ENCODE peak calls at places on chromosomes 13 and 19, in six cellular contexts. One of them, this sample, is unnamed.
A peak's percentile ranks its signal among the peaks of the same experiment; 100 is the strongest.

GRCh38 chr19:35818445-35818844 is 5.8 kb upstream of the PRODH2 start:
- DNase-seq in left lung: no peak
- DNase-seq in cardiac muscle cell: no peak
- DNase-seq in NB4: no peak
- DNase-seq in cardiac fibroblast: no peak
- DNase-seq in uterus: no peak
- DNase-seq in this sample: no peak

GRCh38 chr19:48812094-48812929 is 1.5 kb upstream of the BCAT2 start:
- DNase-seq in left lung: peak; percentile 90
- DNase-seq in cardiac muscle cell: peak; percentile 90
- DNase-seq in NB4: peak; percentile 83
- DNase-seq in cardiac fibroblast: peak; percentile 88
- DNase-seq in uterus: peak; percentile 95
- DNase-seq in this sample: no peak

GRCh38 chr19:45676851-45677263 is 8.8 kb downstream of the GIPR start:
- DNase-seq in left lung: peak; percentile 44
- DNase-seq in cardiac muscle cell: no peak
- DNase-seq in NB4: no peak
- DNase-seq in cardiac fibroblast: no peak
- DNase-seq in uterus: no peak
- DNase-seq in this sample: no peak

GRCh38 chr19:46451352-46451751 is 20.0 kb downstream of the PNMA8A start:
- DNase-seq in left lung: no peak
- DNase-seq in cardiac muscle cell: no peak
- DNase-seq in NB4: no peak
- DNase-seq in cardiac fibroblast: no peak
- DNase-seq in uterus: no peak
- DNase-seq in this sample: no peak

GRCh38 chr13:83325454-83325853 is 556.8 kb downstream of the SLITRK1 start:
- DNase-seq in left lung: no peak
- DNase-seq in cardiac muscle cell: no peak
- DNase-seq in NB4: no peak
- DNase-seq in cardiac fibroblast: peak; percentile 25
- DNase-seq in uterus: no peak
- DNase-seq in this sample: no peak

GRCh38 chr19:29542327-29542726 is 16.5 kb downstream of the VSTM2B start:
- DNase-seq in left lung: no peak
- DNase-seq in cardiac muscle cell: no peak
- DNase-seq in NB4: no peak
- DNase-seq in cardiac fibroblast: no peak
- DNase-seq in uterus: no peak
- DNase-seq in this sample: no peak

GRCh38 chr19:58067240-58067912 is 8.3 kb downstream of the ZNF135 start:
- DNase-seq in left lung: no peak
- DNase-seq in cardiac muscle cell: no peak
- DNase-seq in NB4: no peak
- DNase-seq in cardiac fibroblast: no peak
- DNase-seq in uterus: no peak
- DNase-seq in this sample: no peak

GRCh38 chr19:49894879-49895565 is 1.7 kb downstream of the IL4I1 start:
- DNase-seq in left lung: no peak
- DNase-seq in cardiac muscle cell: no peak
- DNase-seq in NB4: no peak
- DNase-seq in cardiac fibroblast: no peak
- DNase-seq in uterus: no peak
- DNase-seq in this sample: no peak

GRCh38 chr19:40691421-40692211 is 1.2 kb upstream of the NUMBL start:
- DNase-seq in left lung: no peak
- DNase-seq in cardiac muscle cell: no peak
- DNase-seq in NB4: peak; percentile 37
- DNase-seq in cardiac fibroblast: no peak
- DNase-seq in uterus: peak; percentile 47
- DNase-seq in this sample: no peak

GRCh38 chr13:98496966-98497365 is 79.9 kb downstream of the STK24 start:
- DNase-seq in left lung: no peak
- DNase-seq in cardiac muscle cell: no peak
- DNase-seq in NB4: no peak
- DNase-seq in cardiac fibroblast: no peak
- DNase-seq in uterus: no peak
- DNase-seq in this sample: no peak

GRCh38 chr13:54232700-54233099 is 1204.1 kb downstream of the OLFM4 start:
- DNase-seq in left lung: no peak
- DNase-seq in cardiac muscle cell: no peak
- DNase-seq in NB4: no peak
- DNase-seq in cardiac fibroblast: no peak
- DNase-seq in uterus: no peak
- DNase-seq in this sample: no peak

GRCh38 chr19:35509861-35510625 is 3.4 kb downstream of the DMKN start:
- DNase-seq in left lung: peak; percentile 84
- DNase-seq in cardiac muscle cell: peak; percentile 93
- DNase-seq in NB4: peak; percentile 28
- DNase-seq in cardiac fibroblast: peak; percentile 57
- DNase-seq in uterus: peak; percentile 74
- DNase-seq in this sample: peak; percentile 29

GRCh38 chr13:20351279-20352022 is 119.3 kb upstream of the GJB6 start:
- DNase-seq in left lung: no peak
- DNase-seq in cardiac muscle cell: no peak
- DNase-seq in NB4: peak; percentile 88
- DNase-seq in cardiac fibroblast: peak; percentile 55
- DNase-seq in uterus: no peak
- DNase-seq in this sample: no peak

GRCh38 chr13:86920960-86921359 is 750.2 kb upstream of the SLITRK5 start:
- DNase-seq in left lung: no peak
- DNase-seq in cardiac muscle cell: no peak
- DNase-seq in NB4: no peak
- DNase-seq in cardiac fibroblast: no peak
- DNase-seq in uterus: no peak
- DNase-seq in this sample: no peak

GRCh38 chr13:51785592-51786424 is 18.2 kb downstream of the DHRS12 start:
- DNase-seq in left lung: no peak
- DNase-seq in cardiac muscle cell: peak; percentile 96
- DNase-seq in NB4: peak; percentile 31
- DNase-seq in cardiac fibroblast: peak; percentile 65
- DNase-seq in uterus: peak; percentile 66
- DNase-seq in this sample: no peak

GRCh38 chr13:102244617-102245227 is 157.1 kb downstream of the FGF14 start:
- DNase-seq in left lung: no peak
- DNase-seq in cardiac muscle cell: no peak
- DNase-seq in NB4: no peak
- DNase-seq in cardiac fibroblast: no peak
- DNase-seq in uterus: no peak
- DNase-seq in this sample: no peak

GRCh38 chr13:114161028-114161556 is 18.0 kb upstream of the CFAP97D2 start:
- DNase-seq in left lung: no peak
- DNase-seq in cardiac muscle cell: no peak
- DNase-seq in NB4: no peak
- DNase-seq in cardiac fibroblast: no peak
- DNase-seq in uterus: no peak
- DNase-seq in this sample: no peak

GRCh38 chr13:102970542-102970941 is 95.7 kb downstream of the SLC10A2 start:
- DNase-seq in left lung: no peak
- DNase-seq in cardiac muscle cell: no peak
- DNase-seq in NB4: no peak
- DNase-seq in cardiac fibroblast: no peak
- DNase-seq in uterus: no peak
- DNase-seq in this sample: no peak

GRCh38 chr19:41619018-41619571 is 7.8 kb downstream of the CEACAM4 start:
- DNase-seq in left lung: no peak
- DNase-seq in cardiac muscle cell: no peak
- DNase-seq in NB4: peak; percentile 52
- DNase-seq in cardiac fibroblast: no peak
- DNase-seq in uterus: no peak
- DNase-seq in this sample: no peak

GRCh38 chr13:108702171-108702570 is 72.8 kb downstream of the MYO16 start:
- DNase-seq in left lung: no peak
- DNase-seq in cardiac muscle cell: no peak
- DNase-seq in NB4: no peak
- DNase-seq in cardiac fibroblast: no peak
- DNase-seq in uterus: no peak
- DNase-seq in this sample: no peak

DNA sequence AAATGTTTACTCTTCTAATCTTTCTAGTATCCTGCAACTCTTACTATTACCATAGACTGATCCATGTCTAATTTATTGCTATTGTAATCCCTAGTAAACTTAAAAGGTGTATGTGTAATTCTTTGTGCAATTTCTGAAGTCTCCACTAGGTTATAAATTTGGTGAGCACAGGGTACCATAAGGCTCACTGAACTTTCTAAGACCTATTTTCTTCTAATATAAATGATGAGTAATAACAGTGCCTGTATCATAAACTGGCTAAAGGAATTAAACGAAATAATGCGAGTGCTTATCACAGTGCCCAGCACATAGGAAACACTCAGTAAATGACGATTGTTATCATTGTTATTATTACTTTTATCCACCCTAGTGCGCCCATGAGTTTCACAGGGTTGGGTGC is 119.1 kb downstream of the KLF12 start:
- DNase-seq in left lung: no peak
- DNase-seq in cardiac muscle cell: no peak
- DNase-seq in NB4: no peak
- DNase-seq in cardiac fibroblast: no peak
- DNase-seq in uterus: no peak
- DNase-seq in this sample: no peak
- TF ChIP-seq CTCF in left lung: peak; percentile 3
- TF ChIP-seq CTCF in cardiac muscle cell: peak; percentile 17
- TF ChIP-seq CTCF in NB4: no peak
- TF ChIP-seq CTCF in cardiac fibroblast: peak; percentile 30
- TF ChIP-seq CTCF in uterus: no peak
- TF ChIP-seq CTCF in this sample: peak; percentile 11

GRCh38 chr19:6062274-6062673 is 48.0 kb downstream of the RFX2 start:
- DNase-seq in left lung: peak; percentile 79
- DNase-seq in cardiac muscle cell: no peak
- DNase-seq in NB4: peak; percentile 91
- DNase-seq in cardiac fibroblast: peak; percentile 60
- DNase-seq in uterus: peak; percentile 61
- DNase-seq in this sample: no peak

GRCh38 chr19:6061420-6062130 is 48.7 kb downstream of the RFX2 start:
- DNase-seq in left lung: no peak
- DNase-seq in cardiac muscle cell: no peak
- DNase-seq in NB4: no peak
- DNase-seq in cardiac fibroblast: no peak
- DNase-seq in uterus: no peak
- DNase-seq in this sample: no peak

GRCh38 chr19:6064016-6064702 is 46.1 kb downstream of the RFX2 start:
- DNase-seq in left lung: no peak
- DNase-seq in cardiac muscle cell: no peak
- DNase-seq in NB4: no peak
- DNase-seq in cardiac fibroblast: no peak
- DNase-seq in uterus: peak; percentile 16
- DNase-seq in this sample: no peak

GRCh38 chr19:6063576-6063961 is 46.7 kb downstream of the RFX2 start:
- DNase-seq in left lung: no peak
- DNase-seq in cardiac muscle cell: no peak
- DNase-seq in NB4: no peak
- DNase-seq in cardiac fibroblast: no peak
- DNase-seq in uterus: no peak
- DNase-seq in this sample: no peak

DNA sequence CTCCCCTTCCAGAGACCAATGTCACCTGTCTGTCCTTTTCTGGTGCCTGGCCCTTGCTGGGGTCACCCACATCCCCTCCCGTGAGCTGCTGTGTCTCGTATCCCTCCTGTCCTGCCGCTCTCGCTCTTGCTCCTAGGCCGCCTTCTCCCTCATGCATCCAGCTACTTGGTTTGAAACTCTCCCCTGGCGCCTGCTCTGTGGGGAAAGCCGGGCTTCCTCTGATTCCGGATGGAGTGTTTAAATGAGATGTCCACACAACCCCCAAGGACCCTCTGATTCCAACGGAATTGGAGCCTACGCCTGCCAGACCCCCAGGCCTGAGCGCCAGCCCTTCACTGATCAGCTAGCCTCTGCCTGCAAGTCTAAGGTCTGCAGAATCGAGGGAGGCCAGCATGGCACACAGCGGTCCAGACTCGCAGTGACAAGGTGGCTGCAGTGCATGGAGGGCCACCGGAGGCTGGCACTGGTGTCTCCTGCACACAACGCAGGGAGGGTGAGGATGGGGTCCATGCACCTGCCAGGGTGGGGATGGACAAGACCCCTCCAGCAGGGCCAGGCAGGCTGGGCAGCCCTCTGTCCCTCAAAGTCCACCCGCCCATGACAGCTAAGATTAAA is 47.2 kb downstream of the RFX2 start:
- DNase-seq in left lung: no peak
- DNase-seq in cardiac muscle cell: no peak
- DNase-seq in NB4: no peak
- DNase-seq in cardiac fibroblast: no peak
- DNase-seq in uterus: no peak
- DNase-seq in this sample: no peak
- H3K4me3 ChIP-seq in left lung: peak overlapping the region; percentile 10
- H3K4me3 ChIP-seq in cardiac muscle cell: no peak overlapping the region
- H3K4me3 ChIP-seq in NB4: no peak overlapping the region
- H3K4me3 ChIP-seq in cardiac fibroblast: no peak overlapping the region
- H3K4me3 ChIP-seq in uterus: no peak overlapping the region
- H3K4me3 ChIP-seq in this sample: no peak overlapping the region

GRCh38 chr19:9857076-9857721 is 22.1 kb downstream of the PIN1 start:
- DNase-seq in left lung: no peak
- DNase-seq in cardiac muscle cell: no peak
- DNase-seq in NB4: no peak
- DNase-seq in cardiac fibroblast: no peak
- DNase-seq in uterus: no peak
- DNase-seq in this sample: no peak

GRCh38 chr19:9856609-9857008 is 21.5 kb downstream of the PIN1 start:
- DNase-seq in left lung: no peak
- DNase-seq in cardiac muscle cell: no peak
- DNase-seq in NB4: no peak
- DNase-seq in cardiac fibroblast: no peak
- DNase-seq in uterus: no peak
- DNase-seq in this sample: no peak

GRCh38 chr19:9860407-9860806 is 25.3 kb downstream of the PIN1 start:
- DNase-seq in left lung: no peak
- DNase-seq in cardiac muscle cell: no peak
- DNase-seq in NB4: no peak
- DNase-seq in cardiac fibroblast: no peak
- DNase-seq in uterus: no peak
- DNase-seq in this sample: no peak

GRCh38 chr19:9857920-9858746 is 23.0 kb downstream of the PIN1 start:
- DNase-seq in left lung: no peak
- DNase-seq in cardiac muscle cell: no peak
- DNase-seq in NB4: peak; percentile 79
- DNase-seq in cardiac fibroblast: no peak
- DNase-seq in uterus: no peak
- DNase-seq in this sample: no peak

GRCh38 chr19:9858766-9859165 is 23.6 kb downstream of the PIN1 start:
- DNase-seq in left lung: no peak
- DNase-seq in cardiac muscle cell: no peak
- DNase-seq in NB4: no peak
- DNase-seq in cardiac fibroblast: no peak
- DNase-seq in uterus: no peak
- DNase-seq in this sample: no peak
- TF ChIP-seq CTCF in left lung: no peak
- TF ChIP-seq CTCF in cardiac muscle cell: no peak
- TF ChIP-seq CTCF in NB4: no peak
- TF ChIP-seq CTCF in cardiac fibroblast: no peak
- TF ChIP-seq CTCF in uterus: no peak
- TF ChIP-seq CTCF in this sample: no peak

DNA sequence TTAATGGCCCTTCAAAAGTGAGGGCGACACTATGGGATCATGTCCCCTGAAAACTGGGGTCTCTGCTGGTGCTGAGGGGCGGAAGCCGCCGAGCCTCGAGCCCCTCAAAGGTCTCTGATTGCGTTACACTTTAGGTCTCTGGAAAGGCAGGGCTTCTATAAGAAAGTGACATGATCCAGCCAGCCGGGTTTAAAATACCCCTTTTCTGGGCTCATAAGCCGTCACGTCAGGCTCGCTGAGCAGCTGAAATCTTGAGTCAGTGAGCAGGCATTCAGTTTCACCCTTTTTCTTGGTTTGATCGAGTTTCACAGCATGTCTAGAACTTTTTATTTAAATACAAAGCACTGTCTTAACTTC is 600 bp upstream of the HMGB1 start:
- DNase-seq in left lung: no peak
- DNase-seq in cardiac muscle cell: peak; percentile 13
- DNase-seq in NB4: no peak
- DNase-seq in cardiac fibroblast: no peak
- DNase-seq in uterus: no peak
- DNase-seq in this sample: no peak
- H3K4me3 ChIP-seq in left lung: peak overlapping the region; percentile 66
- H3K4me3 ChIP-seq in cardiac muscle cell: peak overlapping the region; percentile 23
- H3K4me3 ChIP-seq in NB4: peak overlapping the region; percentile 61
- H3K4me3 ChIP-seq in cardiac fibroblast: peak overlapping the region; percentile 39
- H3K4me3 ChIP-seq in uterus: no peak overlapping the region
- H3K4me3 ChIP-seq in this sample: peak overlapping the region; percentile 61

This sample was measured in kidney epithelial cell.